ENCODE peak calls at places on chromosomes 16 and 17, in ten cellular contexts. One of them, this sample, is unnamed.

GRCh38 chr16:18048858-18049257 is 287.7 kb downstream of the NPIPA8 start:
- DNase-seq in CD4-positive, alpha-beta T cell: no peak
- DNase-seq in heart left ventricle: no peak
- DNase-seq in adrenal gland: no peak
- DNase-seq in prostate gland: no peak
- DNase-seq in RWPE1: no peak
- DNase-seq in A549: no peak
- DNase-seq in OCI-LY7: no peak
- DNase-seq in breast epithelium: no peak
- DNase-seq in MM.1S: no peak
- DNase-seq in this sample: no peak

GRCh38 chr16:51389881-51390280 is 238.8 kb upstream of the SALL1 start:
- DNase-seq in RWPE1: no peak
- DNase-seq in breast epithelium: no peak
- DNase-seq in heart left ventricle: no peak
- DNase-seq in MM.1S: no peak
- DNase-seq in A549: no peak
- DNase-seq in adrenal gland: no peak
- DNase-seq in OCI-LY7: no peak
- DNase-seq in prostate gland: no peak
- DNase-seq in CD4-positive, alpha-beta T cell: no peak
- DNase-seq in this sample: no peak

GRCh38 chr16:85428899-85429775 is 184.0 kb upstream of the GSE1 start:
- DNase-seq in heart left ventricle: no peak
- DNase-seq in A549: no peak
- DNase-seq in adrenal gland: no peak
- DNase-seq in RWPE1: no peak
- DNase-seq in MM.1S: no peak
- DNase-seq in OCI-LY7: no peak
- DNase-seq in breast epithelium: no peak
- DNase-seq in CD4-positive, alpha-beta T cell: peak
- DNase-seq in prostate gland: no peak
- DNase-seq in this sample: no peak

GRCh38 chr17:80731255-80731840 is 186.7 kb downstream of the RPTOR start:
- DNase-seq in OCI-LY7: no peak
- DNase-seq in adrenal gland: no peak
- DNase-seq in CD4-positive, alpha-beta T cell: no peak
- DNase-seq in breast epithelium: no peak
- DNase-seq in RWPE1: no peak
- DNase-seq in heart left ventricle: no peak
- DNase-seq in MM.1S: no peak
- DNase-seq in prostate gland: no peak
- DNase-seq in A549: no peak
- DNase-seq in this sample: no peak

GRCh38 chr16:72372646-72373045 is 200.7 kb upstream of the PMFBP1 start:
- DNase-seq in MM.1S: no peak
- DNase-seq in CD4-positive, alpha-beta T cell: no peak
- DNase-seq in heart left ventricle: no peak
- DNase-seq in A549: no peak
- DNase-seq in adrenal gland: no peak
- DNase-seq in OCI-LY7: no peak
- DNase-seq in RWPE1: no peak
- DNase-seq in prostate gland: no peak
- DNase-seq in breast epithelium: no peak
- DNase-seq in this sample: no peak

GRCh38 chr17:49748223-49748622 is 15.7 kb downstream of the FAM117A start:
- DNase-seq in A549: no peak
- DNase-seq in adrenal gland: no peak
- DNase-seq in MM.1S: peak
- DNase-seq in prostate gland: no peak
- DNase-seq in OCI-LY7: peak
- DNase-seq in heart left ventricle: no peak
- DNase-seq in breast epithelium: no peak
- DNase-seq in RWPE1: no peak
- DNase-seq in CD4-positive, alpha-beta T cell: no peak
- DNase-seq in this sample: no peak

GRCh38 chr16:83552193-83552592 is 255.6 kb upstream of the HSBP1 start:
- DNase-seq in MM.1S: no peak
- DNase-seq in CD4-positive, alpha-beta T cell: no peak
- DNase-seq in RWPE1: peak
- DNase-seq in heart left ventricle: no peak
- DNase-seq in prostate gland: no peak
- DNase-seq in OCI-LY7: no peak
- DNase-seq in A549: no peak
- DNase-seq in adrenal gland: no peak
- DNase-seq in breast epithelium: no peak
- DNase-seq in this sample: no peak

GRCh38 chr17:58224315-58224714 is 5.3 kb upstream of the MKS1 start:
- DNase-seq in MM.1S: no peak
- DNase-seq in RWPE1: peak
- DNase-seq in prostate gland: no peak
- DNase-seq in OCI-LY7: no peak
- DNase-seq in CD4-positive, alpha-beta T cell: no peak
- DNase-seq in A549: peak
- DNase-seq in adrenal gland: no peak
- DNase-seq in breast epithelium: no peak
- DNase-seq in heart left ventricle: no peak
- DNase-seq in this sample: no peak

GRCh38 chr16:77157346-77157745 is 33.6 kb upstream of the MON1B start:
- DNase-seq in OCI-LY7: no peak
- DNase-seq in CD4-positive, alpha-beta T cell: no peak
- DNase-seq in breast epithelium: no peak
- DNase-seq in A549: no peak
- DNase-seq in prostate gland: no peak
- DNase-seq in MM.1S: no peak
- DNase-seq in heart left ventricle: no peak
- DNase-seq in adrenal gland: no peak
- DNase-seq in RWPE1: no peak
- DNase-seq in this sample: no peak

GRCh38 chr17:4230142-4230541 is 33.6 kb downstream of the ANKFY1 start:
- DNase-seq in RWPE1: peak
- DNase-seq in A549: peak
- DNase-seq in heart left ventricle: peak
- DNase-seq in breast epithelium: no peak
- DNase-seq in prostate gland: peak
- DNase-seq in CD4-positive, alpha-beta T cell: no peak
- DNase-seq in OCI-LY7: no peak
- DNase-seq in adrenal gland: peak
- DNase-seq in MM.1S: no peak
- DNase-seq in this sample: no peak

GRCh38 chr17:61495161-61495857 is 43.1 kb downstream of the TBX4 start:
- DNase-seq in prostate gland: no peak
- DNase-seq in adrenal gland: peak
- DNase-seq in CD4-positive, alpha-beta T cell: no peak
- DNase-seq in breast epithelium: no peak
- DNase-seq in heart left ventricle: no peak
- DNase-seq in OCI-LY7: no peak
- DNase-seq in MM.1S: no peak
- DNase-seq in RWPE1: peak
- DNase-seq in A549: no peak
- DNase-seq in this sample: no peak

GRCh38 chr16:600781-601180 is 10.9 kb downstream of the RAB40C start:
- DNase-seq in heart left ventricle: peak
- DNase-seq in OCI-LY7: peak
- DNase-seq in adrenal gland: peak
- DNase-seq in A549: no peak
- DNase-seq in CD4-positive, alpha-beta T cell: no peak
- DNase-seq in breast epithelium: no peak
- DNase-seq in MM.1S: no peak
- DNase-seq in prostate gland: no peak
- DNase-seq in RWPE1: no peak
- DNase-seq in this sample: peak

GRCh38 chr16:81238296-81239011 is at the start of gene BCO1:
- DNase-seq in breast epithelium: no peak
- DNase-seq in A549: peak
- DNase-seq in prostate gland: peak
- DNase-seq in RWPE1: peak
- DNase-seq in CD4-positive, alpha-beta T cell: no peak
- DNase-seq in adrenal gland: no peak
- DNase-seq in OCI-LY7: no peak
- DNase-seq in MM.1S: no peak
- DNase-seq in heart left ventricle: no peak
- DNase-seq in this sample: no peak

GRCh38 chr16:68374961-68375660 is 64.3 kb downstream of the PRMT7 start:
- DNase-seq in prostate gland: no peak
- DNase-seq in OCI-LY7: no peak
- DNase-seq in CD4-positive, alpha-beta T cell: no peak
- DNase-seq in heart left ventricle: no peak
- DNase-seq in A549: peak
- DNase-seq in MM.1S: no peak
- DNase-seq in adrenal gland: no peak
- DNase-seq in RWPE1: no peak
- DNase-seq in breast epithelium: no peak
- DNase-seq in this sample: no peak

GRCh38 chr17:17682737-17683675 is 1.7 kb downstream of the RAI1 start:
- DNase-seq in A549: peak
- DNase-seq in prostate gland: peak
- DNase-seq in heart left ventricle: peak
- DNase-seq in breast epithelium: no peak
- DNase-seq in RWPE1: no peak
- DNase-seq in CD4-positive, alpha-beta T cell: peak
- DNase-seq in MM.1S: peak
- DNase-seq in OCI-LY7: peak
- DNase-seq in adrenal gland: peak
- DNase-seq in this sample: peak

GRCh38 chr17:44170499-44171201 is at the start of gene ASB16:
- DNase-seq in prostate gland: peak
- DNase-seq in A549: no peak
- DNase-seq in CD4-positive, alpha-beta T cell: no peak
- DNase-seq in heart left ventricle: peak
- DNase-seq in RWPE1: no peak
- DNase-seq in MM.1S: peak
- DNase-seq in OCI-LY7: no peak
- DNase-seq in adrenal gland: peak
- DNase-seq in breast epithelium: no peak
- DNase-seq in this sample: no peak

GRCh38 chr17:55527520-55528118 is 16.4 kb upstream of the SMIM36 start:
- DNase-seq in breast epithelium: no peak
- DNase-seq in RWPE1: peak
- DNase-seq in A549: peak
- DNase-seq in adrenal gland: peak
- DNase-seq in prostate gland: peak
- DNase-seq in MM.1S: peak
- DNase-seq in OCI-LY7: peak
- DNase-seq in CD4-positive, alpha-beta T cell: no peak
- DNase-seq in heart left ventricle: no peak
- DNase-seq in this sample: peak

GRCh38 chr16:24035127-24035842 is 199.5 kb downstream of the PRKCB start:
- DNase-seq in MM.1S: no peak
- DNase-seq in RWPE1: no peak
- DNase-seq in adrenal gland: no peak
- DNase-seq in OCI-LY7: no peak
- DNase-seq in CD4-positive, alpha-beta T cell: no peak
- DNase-seq in breast epithelium: no peak
- DNase-seq in A549: no peak
- DNase-seq in prostate gland: no peak
- DNase-seq in heart left ventricle: no peak
- DNase-seq in this sample: no peak

GRCh38 chr16:85750827-85751641 is at the start of gene C16orf74:
- DNase-seq in OCI-LY7: peak
- DNase-seq in prostate gland: peak
- DNase-seq in RWPE1: peak
- DNase-seq in MM.1S: peak
- DNase-seq in CD4-positive, alpha-beta T cell: no peak
- DNase-seq in heart left ventricle: peak
- DNase-seq in breast epithelium: no peak
- DNase-seq in adrenal gland: no peak
- DNase-seq in A549: peak
- DNase-seq in this sample: peak

GRCh38 chr17:4448197-4448980 is 14.6 kb downstream of the SPNS3 start:
- DNase-seq in breast epithelium: no peak
- DNase-seq in OCI-LY7: no peak
- DNase-seq in adrenal gland: no peak
- DNase-seq in A549: no peak
- DNase-seq in prostate gland: no peak
- DNase-seq in CD4-positive, alpha-beta T cell: no peak
- DNase-seq in heart left ventricle: no peak
- DNase-seq in RWPE1: no peak
- DNase-seq in MM.1S: no peak
- DNase-seq in this sample: no peak

GRCh38 chr16:81095653-81095952 is 592 bp downstream of the GCSH start:
- DNase-seq in CD4-positive, alpha-beta T cell: no peak
- DNase-seq in adrenal gland: no peak
- DNase-seq in RWPE1: no peak
- DNase-seq in breast epithelium: no peak
- DNase-seq in heart left ventricle: no peak
- DNase-seq in A549: no peak
- DNase-seq in prostate gland: no peak
- DNase-seq in MM.1S: no peak
- DNase-seq in OCI-LY7: no peak
- DNase-seq in this sample: peak

GRCh38 chr16:56263711-56264608 is 72.7 kb downstream of the GNAO1 start:
- DNase-seq in breast epithelium: no peak
- DNase-seq in RWPE1: no peak
- DNase-seq in adrenal gland: peak
- DNase-seq in prostate gland: no peak
- DNase-seq in heart left ventricle: peak
- DNase-seq in OCI-LY7: no peak
- DNase-seq in MM.1S: no peak
- DNase-seq in CD4-positive, alpha-beta T cell: no peak
- DNase-seq in A549: no peak
- DNase-seq in this sample: no peak
- H3K27ac ChIP-seq in breast epithelium: no peak
- H3K27ac ChIP-seq in RWPE1: no peak
- H3K27ac ChIP-seq in adrenal gland: no peak
- H3K27ac ChIP-seq in prostate gland: no peak
- H3K27ac ChIP-seq in heart left ventricle: peak
- H3K27ac ChIP-seq in OCI-LY7: no peak
- H3K27ac ChIP-seq in MM.1S: no peak
- H3K27ac ChIP-seq in CD4-positive, alpha-beta T cell: no peak
- H3K27ac ChIP-seq in A549: no peak
- H3K27ac ChIP-seq in this sample: no peak

GRCh38 chr16:10578474-10579316 is 1.7 kb downstream of the EMP2 start:
- DNase-seq in MM.1S: no peak
- DNase-seq in adrenal gland: no peak
- DNase-seq in RWPE1: peak
- DNase-seq in OCI-LY7: no peak
- DNase-seq in prostate gland: peak
- DNase-seq in heart left ventricle: peak
- DNase-seq in A549: no peak
- DNase-seq in CD4-positive, alpha-beta T cell: no peak
- DNase-seq in breast epithelium: peak
- DNase-seq in this sample: no peak
- H3K27ac ChIP-seq in MM.1S: no peak
- H3K27ac ChIP-seq in adrenal gland: peak
- H3K27ac ChIP-seq in RWPE1: peak
- H3K27ac ChIP-seq in OCI-LY7: no peak
- H3K27ac ChIP-seq in prostate gland: peak
- H3K27ac ChIP-seq in heart left ventricle: peak
- H3K27ac ChIP-seq in A549: no peak
- H3K27ac ChIP-seq in CD4-positive, alpha-beta T cell: no peak
- H3K27ac ChIP-seq in breast epithelium: peak
- H3K27ac ChIP-seq in this sample: no peak

GRCh38 chr17:20276430-20276829 is 190.9 kb downstream of the LGALS9B start:
- DNase-seq in OCI-LY7: no peak
- DNase-seq in MM.1S: no peak
- DNase-seq in adrenal gland: no peak
- DNase-seq in heart left ventricle: no peak
- DNase-seq in A549: no peak
- DNase-seq in CD4-positive, alpha-beta T cell: no peak
- DNase-seq in RWPE1: no peak
- DNase-seq in prostate gland: no peak
- DNase-seq in breast epithelium: no peak
- DNase-seq in this sample: peak
- H3K27ac ChIP-seq in OCI-LY7: no peak
- H3K27ac ChIP-seq in MM.1S: no peak
- H3K27ac ChIP-seq in adrenal gland: no peak
- H3K27ac ChIP-seq in heart left ventricle: no peak
- H3K27ac ChIP-seq in A549: no peak
- H3K27ac ChIP-seq in CD4-positive, alpha-beta T cell: peak
- H3K27ac ChIP-seq in RWPE1: no peak
- H3K27ac ChIP-seq in prostate gland: no peak
- H3K27ac ChIP-seq in breast epithelium: no peak
- H3K27ac ChIP-seq in this sample: no peak

GRCh38 chr16:55503726-55504553 is 4.9 kb upstream of the LPCAT2 start:
- DNase-seq in heart left ventricle: no peak
- DNase-seq in adrenal gland: no peak
- DNase-seq in MM.1S: no peak
- DNase-seq in OCI-LY7: no peak
- DNase-seq in CD4-positive, alpha-beta T cell: no peak
- DNase-seq in A549: no peak
- DNase-seq in prostate gland: no peak
- DNase-seq in breast epithelium: no peak
- DNase-seq in RWPE1: no peak
- DNase-seq in this sample: no peak
- H3K27ac ChIP-seq in heart left ventricle: no peak
- H3K27ac ChIP-seq in adrenal gland: no peak
- H3K27ac ChIP-seq in MM.1S: no peak
- H3K27ac ChIP-seq in OCI-LY7: no peak
- H3K27ac ChIP-seq in CD4-positive, alpha-beta T cell: no peak
- H3K27ac ChIP-seq in A549: no peak
- H3K27ac ChIP-seq in prostate gland: no peak
- H3K27ac ChIP-seq in breast epithelium: peak
- H3K27ac ChIP-seq in RWPE1: peak
- H3K27ac ChIP-seq in this sample: no peak

This sample was measured in Karpas-422.